ENCODE peak calls at places on chromosome 14, in ten cellular contexts. One of them, this sample, is unnamed.

GRCh38 chr14:85934123-85934885 is 404.4 kb downstream of the FLRT2 start:
- DNase-seq in CD4-positive, alpha-beta memory T cell: peak; percentile 80
- DNase-seq in aorta: no peak
- DNase-seq in Daoy: peak; percentile 53
- DNase-seq in astrocyte of the spinal cord: peak; percentile 18
- DNase-seq in GM13976: peak; percentile 31
- DNase-seq in fibroblast of the conjunctiva: no peak
- DNase-seq in T-cell: peak; percentile 31
- DNase-seq in NCI-H460: peak; percentile 58
- DNase-seq in NCI-H2081: peak; percentile 31
- DNase-seq in this sample: peak; percentile 6

GRCh38 chr14:70812124-70812818 is 3.0 kb upstream of the MAP3K9 start:
- DNase-seq in NCI-H2081: no peak
- DNase-seq in GM13976: no peak
- DNase-seq in CD4-positive, alpha-beta memory T cell: no peak
- DNase-seq in NCI-H460: no peak
- DNase-seq in T-cell: no peak
- DNase-seq in aorta: no peak
- DNase-seq in astrocyte of the spinal cord: no peak
- DNase-seq in Daoy: no peak
- DNase-seq in fibroblast of the conjunctiva: no peak
- DNase-seq in this sample: no peak

GRCh38 chr14:71478542-71478941 is 453.7 kb upstream of the RGS6 start:
- DNase-seq in CD4-positive, alpha-beta memory T cell: no peak
- DNase-seq in fibroblast of the conjunctiva: no peak
- DNase-seq in aorta: no peak
- DNase-seq in T-cell: no peak
- DNase-seq in GM13976: peak; percentile 20
- DNase-seq in Daoy: peak; percentile 77
- DNase-seq in astrocyte of the spinal cord: peak; percentile 73
- DNase-seq in NCI-H460: no peak
- DNase-seq in NCI-H2081: no peak
- DNase-seq in this sample: no peak

GRCh38 chr14:93010543-93011541 is 87.9 kb downstream of the CHGA start:
- DNase-seq in GM13976: no peak
- DNase-seq in fibroblast of the conjunctiva: no peak
- DNase-seq in astrocyte of the spinal cord: no peak
- DNase-seq in Daoy: no peak
- DNase-seq in T-cell: no peak
- DNase-seq in NCI-H460: no peak
- DNase-seq in aorta: no peak
- DNase-seq in NCI-H2081: peak; percentile 59
- DNase-seq in CD4-positive, alpha-beta memory T cell: no peak
- DNase-seq in this sample: no peak

GRCh38 chr14:105854600-105855245 is 328.3 kb downstream of the TMEM121 start:
- DNase-seq in Daoy: no peak
- DNase-seq in NCI-H460: no peak
- DNase-seq in fibroblast of the conjunctiva: no peak
- DNase-seq in aorta: no peak
- DNase-seq in GM13976: no peak
- DNase-seq in astrocyte of the spinal cord: no peak
- DNase-seq in CD4-positive, alpha-beta memory T cell: no peak
- DNase-seq in T-cell: no peak
- DNase-seq in NCI-H2081: no peak
- DNase-seq in this sample: no peak

GRCh38 chr14:23061995-23062394 is 4.7 kb upstream of the CDH24 start:
- DNase-seq in NCI-H2081: no peak
- DNase-seq in CD4-positive, alpha-beta memory T cell: no peak
- DNase-seq in T-cell: no peak
- DNase-seq in astrocyte of the spinal cord: peak; percentile 97
- DNase-seq in fibroblast of the conjunctiva: peak; percentile 88
- DNase-seq in aorta: peak; percentile 86
- DNase-seq in NCI-H460: peak; percentile 67
- DNase-seq in GM13976: no peak
- DNase-seq in Daoy: peak; percentile 96
- DNase-seq in this sample: peak; percentile 79

GRCh38 chr14:101120636-101121398 is 217.3 kb upstream of the RTL1 start:
- DNase-seq in CD4-positive, alpha-beta memory T cell: no peak
- DNase-seq in Daoy: peak; percentile 75
- DNase-seq in fibroblast of the conjunctiva: no peak
- DNase-seq in aorta: peak; percentile 73
- DNase-seq in NCI-H460: no peak
- DNase-seq in astrocyte of the spinal cord: peak; percentile 25
- DNase-seq in T-cell: no peak
- DNase-seq in GM13976: no peak
- DNase-seq in NCI-H2081: peak; percentile 72
- DNase-seq in this sample: no peak

GRCh38 chr14:63203015-63203414 is 1.2 kb upstream of the RHOJ start:
- DNase-seq in astrocyte of the spinal cord: no peak
- DNase-seq in T-cell: no peak
- DNase-seq in aorta: no peak
- DNase-seq in NCI-H2081: no peak
- DNase-seq in NCI-H460: no peak
- DNase-seq in fibroblast of the conjunctiva: no peak
- DNase-seq in CD4-positive, alpha-beta memory T cell: no peak
- DNase-seq in Daoy: no peak
- DNase-seq in GM13976: no peak
- DNase-seq in this sample: no peak

GRCh38 chr14:45526715-45527549 is 273.9 kb upstream of the MIS18BP1 start:
- DNase-seq in GM13976: peak; percentile 50
- DNase-seq in fibroblast of the conjunctiva: no peak
- DNase-seq in NCI-H2081: peak; percentile 61
- DNase-seq in aorta: peak; percentile 31
- DNase-seq in NCI-H460: peak; percentile 48
- DNase-seq in CD4-positive, alpha-beta memory T cell: no peak
- DNase-seq in astrocyte of the spinal cord: no peak
- DNase-seq in T-cell: no peak
- DNase-seq in Daoy: no peak
- DNase-seq in this sample: peak; percentile 65

GRCh38 chr14:56715938-56716337 is 94.3 kb downstream of the OTX2 start:
- DNase-seq in NCI-H460: no peak
- DNase-seq in aorta: no peak
- DNase-seq in CD4-positive, alpha-beta memory T cell: no peak
- DNase-seq in Daoy: no peak
- DNase-seq in GM13976: no peak
- DNase-seq in fibroblast of the conjunctiva: no peak
- DNase-seq in T-cell: no peak
- DNase-seq in astrocyte of the spinal cord: no peak
- DNase-seq in NCI-H2081: peak; percentile 15
- DNase-seq in this sample: no peak

GRCh38 chr14:64806202-64806861 is 73.4 kb downstream of the SPTB start:
- DNase-seq in CD4-positive, alpha-beta memory T cell: no peak
- DNase-seq in astrocyte of the spinal cord: peak; percentile 91
- DNase-seq in aorta: peak; percentile 85
- DNase-seq in fibroblast of the conjunctiva: peak; percentile 4
- DNase-seq in NCI-H2081: no peak
- DNase-seq in NCI-H460: peak; percentile 27
- DNase-seq in Daoy: peak; percentile 97
- DNase-seq in GM13976: no peak
- DNase-seq in T-cell: no peak
- DNase-seq in this sample: peak; percentile 51

GRCh38 chr14:104948736-104949031 is 24.0 kb downstream of the PLD4 start:
- DNase-seq in fibroblast of the conjunctiva: no peak
- DNase-seq in aorta: no peak
- DNase-seq in GM13976: no peak
- DNase-seq in NCI-H460: no peak
- DNase-seq in CD4-positive, alpha-beta memory T cell: no peak
- DNase-seq in NCI-H2081: no peak
- DNase-seq in astrocyte of the spinal cord: no peak
- DNase-seq in Daoy: no peak
- DNase-seq in T-cell: no peak
- DNase-seq in this sample: no peak

GRCh38 chr14:82872494-82872893 is 1338.8 kb upstream of the SEL1L start:
- DNase-seq in NCI-H460: no peak
- DNase-seq in T-cell: no peak
- DNase-seq in fibroblast of the conjunctiva: no peak
- DNase-seq in Daoy: no peak
- DNase-seq in NCI-H2081: no peak
- DNase-seq in aorta: no peak
- DNase-seq in GM13976: no peak
- DNase-seq in astrocyte of the spinal cord: no peak
- DNase-seq in CD4-positive, alpha-beta memory T cell: no peak
- DNase-seq in this sample: no peak

GRCh38 chr14:27040552-27040951 is 442.7 kb upstream of the NOVA1 start:
- DNase-seq in CD4-positive, alpha-beta memory T cell: no peak
- DNase-seq in T-cell: no peak
- DNase-seq in Daoy: peak; percentile 16
- DNase-seq in aorta: no peak
- DNase-seq in GM13976: no peak
- DNase-seq in NCI-H460: no peak
- DNase-seq in fibroblast of the conjunctiva: no peak
- DNase-seq in NCI-H2081: no peak
- DNase-seq in astrocyte of the spinal cord: no peak
- DNase-seq in this sample: peak; percentile 5